ENCODE peak calls at places on chromosome 6, in five cellular contexts. I, E, O, S and D are unnamed samples.
A peak's percentile ranks its signal among the peaks of the same experiment; 100 is the strongest.

GRCh38 chr6:17839526-17839925 is 132.8 kb upstream of the NUP153 start:
- DNase-seq in I (no peak), E (no peak), O (no peak), S (no peak), D (no peak)

GRCh38 chr6:1724124-1724523 is 114.4 kb downstream of the FOXC1 start:
- DNase-seq in I (no peak), E (peak; percentile 76), O (peak; percentile 77), S (no peak), D (no peak)

GRCh38 chr6:142872376-142872775 is 72.6 kb downstream of the HIVEP2 start:
- DNase-seq in I (no peak), E (no peak), O (no peak), S (no peak), D (no peak)

GRCh38 chr6:41080623-41081022 is 7.8 kb downstream of the NFYA start:
- DNase-seq in I (no peak), E (no peak), O (no peak), S (no peak), D (no peak)

GRCh38 chr6:55895972-55896371 is 20.6 kb upstream of the BMP5 start:
- DNase-seq in I (no peak), E (no peak), O (peak; percentile 78), S (no peak), D (no peak)

GRCh38 chr6:88177961-88178464 is 11.9 kb upstream of the CNR1 start:
- DNase-seq in I (no peak), E (peak; percentile 29), O (no peak), S (no peak), D (no peak)

GRCh38 chr6:170062904-170063220 is 228.0 kb downstream of the DLL1 start:
- DNase-seq in I (no peak), E (no peak), O (no peak), S (no peak), D (no peak)

GRCh38 chr6:32692019-32692418 is 25.6 kb upstream of the HLA-DQB1 start:
- DNase-seq in I (peak; percentile 15), E (peak; percentile 70), O (no peak), S (no peak), D (peak; percentile 44)

GRCh38 chr6:93407186-93407585 is 12.2 kb downstream of the EPHA7 start:
- DNase-seq in I (no peak), E (no peak), O (peak; percentile 72), S (no peak), D (no peak)